ENCODE peak calls at places on chromosomes 6 and 20, in six cellular contexts. N, R, L, Q, H and O are unnamed samples.

GRCh38 chr20:3805594-3806264 is 9.6 kb downstream of the CDC25B start:
- DNase-seq in N (no peak), R (peak; percentile 35), L (no peak), Q (no peak), H (peak; percentile 72), O (no peak)

GRCh38 chr20:21513881-21514540 is at the start of gene NKX2-2:
- DNase-seq in N (no peak), R (no peak), L (no peak), Q (no peak), H (no peak), O (no peak)

GRCh38 chr6:145199961-145200360 is 535.4 kb downstream of the EPM2A start:
- DNase-seq in N (no peak), R (peak; percentile 27), L (no peak), Q (no peak), H (peak; percentile 15), O (no peak)

GRCh38 chr6:120211955-120212792 is 862.6 kb upstream of the MAN1A1 start:
- DNase-seq in N (no peak), R (no peak), L (no peak), Q (no peak), H (no peak), O (no peak)

GRCh38 chr6:163890100-163890499 is 475.6 kb downstream of the QKI start:
- DNase-seq in N (no peak), R (no peak), L (no peak), Q (no peak), H (no peak), O (no peak)

GRCh38 chr6:168371635-168371988 is 52.0 kb upstream of the DACT2 start:
- DNase-seq in N (no peak), R (no peak), L (no peak), Q (no peak), H (no peak), O (no peak)

GRCh38 chr6:93894521-93894920 is 475.2 kb upstream of the EPHA7 start:
- DNase-seq in N (no peak), R (no peak), L (no peak), Q (no peak), H (no peak), O (no peak)

GRCh38 chr6:26578279-26578678 is 18.5 kb upstream of the ABT1 start:
- DNase-seq in N (no peak), R (no peak), L (no peak), Q (no peak), H (no peak), O (no peak)

GRCh38 chr6:169789146-169789943 is 37.9 kb downstream of the ERMARD start:
- DNase-seq in N (no peak), R (no peak), L (no peak), Q (no peak), H (no peak), O (no peak)

GRCh38 chr6:129667621-129668020 is 42.4 kb downstream of the ARHGAP18 start:
- DNase-seq in N (no peak), R (peak; percentile 65), L (no peak), Q (no peak), H (no peak), O (no peak)

GRCh38 chr6:40526036-40526435 is 61.1 kb downstream of the LRFN2 start:
- DNase-seq in N (no peak), R (no peak), L (no peak), Q (no peak), H (no peak), O (no peak)

GRCh38 chr6:159279790-159280277 is 110.6 kb downstream of the FNDC1 start:
- DNase-seq in N (no peak), R (no peak), L (no peak), Q (no peak), H (peak; percentile 10), O (no peak)

GRCh38 chr6:138778331-138778730 is 4.8 kb downstream of the CCDC28A start:
- DNase-seq in N (no peak), R (no peak), L (no peak), Q (no peak), H (no peak), O (no peak)

GRCh38 chr6:83429857-83430605 is 820 bp downstream of the ME1 start:
- DNase-seq in N (no peak), R (peak; percentile 14), L (peak; percentile 43), Q (no peak), H (peak; percentile 57), O (no peak)

GRCh38 chr20:62361799-62362589 is 5.1 kb downstream of the LAMA5 start:
- DNase-seq in N (peak; percentile 20), R (no peak), L (no peak), Q (no peak), H (peak; percentile 88), O (no peak)

GRCh38 chr6:154865291-154865690 is 129.8 kb upstream of the TIAM2 start:
- DNase-seq in N (no peak), R (no peak), L (no peak), Q (no peak), H (no peak), O (no peak)

GRCh38 chr20:46076806-46077205 is 13.0 kb downstream of the NCOA5 start:
- DNase-seq in N (no peak), R (no peak), L (no peak), Q (no peak), H (no peak), O (no peak)

GRCh38 chr20:6636209-6637159 is 131.0 kb upstream of the BMP2 start:
- DNase-seq in N (peak; percentile 17), R (no peak), L (peak; percentile 14), Q (no peak), H (peak; percentile 47), O (no peak)

GRCh38 chr20:61500791-61501321 is 248.8 kb downstream of the CDH4 start:
- DNase-seq in N (no peak), R (no peak), L (no peak), Q (no peak), H (no peak), O (no peak)

GRCh38 chr6:1608976-1609661 is 596 bp upstream of the FOXC1 start:
- DNase-seq in N (no peak), R (no peak), L (no peak), Q (no peak), H (no peak), O (no peak)

GRCh38 chr6:117491916-117492315 is 9.4 kb downstream of the DCBLD1 start:
- DNase-seq in N (no peak), R (peak; percentile 34), L (no peak), Q (no peak), H (no peak), O (no peak)

GRCh38 chr20:7841291-7841966 is 98.8 kb downstream of the HAO1 start:
- DNase-seq in N (no peak), R (peak; percentile 75), L (no peak), Q (no peak), H (peak; percentile 70), O (no peak)

GRCh38 chr6:79045966-79046365 is 32.1 kb downstream of the PHIP start:
- DNase-seq in N (no peak), R (no peak), L (no peak), Q (no peak), H (no peak), O (no peak)

GRCh38 chr6:110950443-110950842 is 8.1 kb upstream of the GTF3C6 start:
- DNase-seq in N (no peak), R (no peak), L (no peak), Q (no peak), H (no peak), O (no peak)

GRCh38 chr6:47016916-47017315 is 25.2 kb downstream of the ADGRF1 start:
- DNase-seq in N (no peak), R (no peak), L (no peak), Q (no peak), H (no peak), O (no peak)

GRCh38 chr6:151436814-151437213 is 15.1 kb downstream of the RMND1 start:
- DNase-seq in N (no peak), R (no peak), L (no peak), Q (no peak), H (peak; percentile 20), O (no peak)
- TF ChIP-seq CTCF in N (no peak), R (no peak), L (no peak), Q (no peak), H (no peak), O (no peak)

GRCh38 chr6:166442131-166442530 is 59.4 kb upstream of the MPC1 start:
- DNase-seq in N (no peak), R (no peak), L (no peak), Q (no peak), H (no peak), O (no peak)

GRCh38 chr6:166441641-166442078 is 58.9 kb upstream of the MPC1 start:
- DNase-seq in N (no peak), R (no peak), L (no peak), Q (no peak), H (no peak), O (no peak)

GRCh38 chr6:166444446-166444845 is 61.7 kb upstream of the MPC1 start:
- DNase-seq in N (no peak), R (no peak), L (no peak), Q (no peak), H (no peak), O (no peak)

GRCh38 chr6:166440729-166441128 is 58.0 kb upstream of the MPC1 start:
- DNase-seq in N (no peak), R (no peak), L (no peak), Q (no peak), H (no peak), O (no peak)

DNA sequence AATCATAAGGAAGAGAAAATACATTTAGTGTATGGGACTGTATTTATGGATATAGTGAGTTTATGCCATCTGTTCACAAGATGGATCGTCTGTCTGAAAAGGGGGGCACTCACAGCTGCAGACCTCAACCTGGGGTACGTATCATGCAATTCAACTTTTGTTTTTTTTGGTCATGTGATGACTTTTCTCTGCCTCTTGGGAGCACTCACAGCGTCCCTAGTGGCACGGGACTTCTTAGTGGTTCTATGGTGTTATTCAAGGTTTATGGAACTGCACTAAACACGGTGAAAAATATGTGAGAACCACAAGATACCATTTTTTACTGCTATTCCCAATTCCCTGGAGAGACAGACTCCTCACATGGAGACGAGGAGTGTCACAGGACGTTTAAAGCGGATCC is 60.4 kb upstream of the MPC1 start:
- DNase-seq in N (no peak), R (no peak), L (no peak), Q (no peak), H (no peak), O (no peak)
- TF ChIP-seq CTCF in N (no peak), R (peak; percentile 49), L (no peak), Q (no peak), H (no peak), O (no peak)

GRCh38 chr6:137240168-137240567 is 21.0 kb upstream of the IFNGR1 start:
- DNase-seq in N (no peak), R (peak; percentile 83), L (peak; percentile 83), Q (peak; percentile 79), H (no peak), O (no peak)
- TF ChIP-seq CTCF in N (no peak), R (no peak), L (no peak), Q (no peak), H (no peak), O (no peak)

DNA sequence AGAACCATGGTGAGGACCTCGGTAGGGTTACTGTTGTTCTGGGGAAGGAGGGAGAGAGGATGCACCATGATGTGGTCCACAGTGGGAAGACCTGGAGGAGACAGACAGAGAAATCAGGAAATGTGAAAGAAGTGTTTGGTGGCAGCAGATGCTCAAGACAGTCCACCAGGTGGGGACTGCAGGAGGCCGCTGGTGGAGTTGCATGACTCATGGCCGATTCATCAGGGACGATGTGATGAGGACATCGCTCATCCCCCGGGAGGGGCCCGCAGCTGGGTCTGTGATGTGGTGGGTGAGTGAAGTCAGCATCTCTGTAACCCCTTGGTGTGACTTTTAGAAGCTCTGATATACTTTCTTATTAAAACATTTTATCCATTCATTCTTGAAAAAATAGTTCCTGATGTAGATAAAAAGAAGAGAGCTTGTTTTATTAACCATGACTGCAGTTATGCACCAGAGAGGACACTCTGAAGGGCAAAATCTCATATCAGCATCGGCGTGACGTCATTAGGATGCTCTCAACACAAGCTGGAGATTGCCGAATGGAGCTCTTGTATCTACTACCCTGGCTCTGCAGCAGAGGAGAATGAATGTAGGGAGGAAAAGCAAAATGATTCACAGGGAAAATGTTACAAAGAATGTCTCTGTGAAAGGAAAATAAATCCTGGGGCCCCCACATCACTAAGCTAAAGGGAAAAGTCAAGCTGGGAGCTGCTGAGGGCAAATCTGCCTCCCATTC is 71.2 kb downstream of the RAMACL start:
- DNase-seq in N (peak; percentile 41), R (peak; percentile 83), L (no peak), Q (no peak), H (peak; percentile 24), O (no peak)
- TF ChIP-seq CTCF in N (no peak), R (peak; percentile 78), L (peak; percentile 38), Q (no peak), H (no peak), O (no peak)